ENCODE peak calls at places on chromosome 14, in six cellular contexts. One of them, this sample, is unnamed.

GRCh38 chr14:64702493-64703392 is 1.5 kb upstream of the PLEKHG3 start:
- DNase-seq in GM23338: peak; percentile 98
- DNase-seq in sigmoid colon: peak; percentile 64
- DNase-seq in breast epithelium: peak; percentile 74
- DNase-seq in GM12891: no peak
- DNase-seq in suprapubic skin: peak; percentile 72
- DNase-seq in this sample: no peak

GRCh38 chr14:35533357-35534129 is 421 bp upstream of the INSM2 start:
- DNase-seq in GM23338: peak; percentile 92
- DNase-seq in sigmoid colon: peak; percentile 64
- DNase-seq in breast epithelium: no peak
- DNase-seq in GM12891: peak; percentile 60
- DNase-seq in suprapubic skin: no peak
- DNase-seq in this sample: peak; percentile 40

GRCh38 chr14:61959348-61959747 is 197.1 kb downstream of the SNAPC1 start:
- DNase-seq in GM23338: no peak
- DNase-seq in sigmoid colon: no peak
- DNase-seq in breast epithelium: no peak
- DNase-seq in GM12891: no peak
- DNase-seq in suprapubic skin: no peak
- DNase-seq in this sample: no peak

GRCh38 chr14:81018245-81018644 is 62.8 kb downstream of the TSHR start:
- DNase-seq in GM23338: no peak
- DNase-seq in sigmoid colon: no peak
- DNase-seq in breast epithelium: no peak
- DNase-seq in GM12891: no peak
- DNase-seq in suprapubic skin: no peak
- DNase-seq in this sample: no peak

GRCh38 chr14:56952766-56953473 is 142.6 kb upstream of the OTX2 start:
- DNase-seq in GM23338: no peak
- DNase-seq in sigmoid colon: no peak
- DNase-seq in breast epithelium: no peak
- DNase-seq in GM12891: no peak
- DNase-seq in suprapubic skin: no peak
- DNase-seq in this sample: no peak

GRCh38 chr14:89284368-89285058 is 132.5 kb downstream of the FOXN3 start:
- DNase-seq in GM23338: no peak
- DNase-seq in sigmoid colon: no peak
- DNase-seq in breast epithelium: no peak
- DNase-seq in GM12891: no peak
- DNase-seq in suprapubic skin: peak; percentile 29
- DNase-seq in this sample: no peak

GRCh38 chr14:77240336-77240915 is 30.6 kb downstream of the NGB start:
- DNase-seq in GM23338: no peak
- DNase-seq in sigmoid colon: no peak
- DNase-seq in breast epithelium: no peak
- DNase-seq in GM12891: no peak
- DNase-seq in suprapubic skin: no peak
- DNase-seq in this sample: no peak

GRCh38 chr14:64074961-64075619 is 219.1 kb downstream of the ESR2 start:
- DNase-seq in GM23338: no peak
- DNase-seq in sigmoid colon: no peak
- DNase-seq in breast epithelium: no peak
- DNase-seq in GM12891: no peak
- DNase-seq in suprapubic skin: no peak
- DNase-seq in this sample: no peak

GRCh38 chr14:56145965-56146364 is 27.8 kb downstream of the PELI2 start:
- DNase-seq in GM23338: no peak
- DNase-seq in sigmoid colon: no peak
- DNase-seq in breast epithelium: no peak
- DNase-seq in GM12891: no peak
- DNase-seq in suprapubic skin: no peak
- DNase-seq in this sample: no peak

GRCh38 chr14:80955434-80955939 is at the start of gene TSHR:
- DNase-seq in GM23338: peak; percentile 58
- DNase-seq in sigmoid colon: no peak
- DNase-seq in breast epithelium: no peak
- DNase-seq in GM12891: no peak
- DNase-seq in suprapubic skin: no peak
- DNase-seq in this sample: no peak

GRCh38 chr14:101187816-101188570 is 284.5 kb upstream of the RTL1 start:
- DNase-seq in GM23338: peak; percentile 18
- DNase-seq in sigmoid colon: no peak
- DNase-seq in breast epithelium: peak; percentile 45
- DNase-seq in GM12891: no peak
- DNase-seq in suprapubic skin: no peak
- DNase-seq in this sample: no peak

GRCh38 chr14:92613008-92613658 is 99.6 kb downstream of the RIN3 start:
- DNase-seq in GM23338: peak; percentile 89
- DNase-seq in sigmoid colon: no peak
- DNase-seq in breast epithelium: no peak
- DNase-seq in GM12891: no peak
- DNase-seq in suprapubic skin: no peak
- DNase-seq in this sample: no peak

GRCh38 chr14:65833256-65833880 is 420.8 kb downstream of the FUT8 start:
- DNase-seq in GM23338: no peak
- DNase-seq in sigmoid colon: no peak
- DNase-seq in breast epithelium: no peak
- DNase-seq in GM12891: no peak
- DNase-seq in suprapubic skin: no peak
- DNase-seq in this sample: no peak

GRCh38 chr14:91872517-91873470 is 5.5 kb upstream of the TC2N start:
- DNase-seq in GM23338: no peak
- DNase-seq in sigmoid colon: peak; percentile 87
- DNase-seq in breast epithelium: peak; percentile 90
- DNase-seq in GM12891: no peak
- DNase-seq in suprapubic skin: peak; percentile 91
- DNase-seq in this sample: no peak

GRCh38 chr14:45057881-45058364 is 26.0 kb upstream of the PRPF39 start:
- DNase-seq in GM23338: no peak
- DNase-seq in sigmoid colon: no peak
- DNase-seq in breast epithelium: no peak
- DNase-seq in GM12891: no peak
- DNase-seq in suprapubic skin: no peak
- DNase-seq in this sample: no peak

GRCh38 chr14:104804481-104805325 is 3.8 kb downstream of the ZBTB42 start:
- DNase-seq in GM23338: no peak
- DNase-seq in sigmoid colon: no peak
- DNase-seq in breast epithelium: no peak
- DNase-seq in GM12891: no peak
- DNase-seq in suprapubic skin: no peak
- DNase-seq in this sample: no peak

GRCh38 chr14:104443391-104444158 is 136.0 kb upstream of the C14orf180 start:
- DNase-seq in GM23338: peak; percentile 72
- DNase-seq in sigmoid colon: no peak
- DNase-seq in breast epithelium: no peak
- DNase-seq in GM12891: no peak
- DNase-seq in suprapubic skin: peak; percentile 38
- DNase-seq in this sample: no peak

GRCh38 chr14:71168564-71168963 is 261.3 kb downstream of the PCNX1 start:
- DNase-seq in GM23338: no peak
- DNase-seq in sigmoid colon: no peak
- DNase-seq in breast epithelium: no peak
- DNase-seq in GM12891: no peak
- DNase-seq in suprapubic skin: no peak
- DNase-seq in this sample: no peak

GRCh38 chr14:102775855-102776760 is 1.1 kb upstream of the TRAF3 start:
- DNase-seq in GM23338: peak; percentile 40
- DNase-seq in sigmoid colon: no peak
- DNase-seq in breast epithelium: no peak
- DNase-seq in GM12891: no peak
- DNase-seq in suprapubic skin: no peak
- DNase-seq in this sample: no peak

GRCh38 chr14:105473033-105473676 is 1.5 kb upstream of the CRIP2 start:
- DNase-seq in GM23338: no peak
- DNase-seq in sigmoid colon: no peak
- DNase-seq in breast epithelium: no peak
- DNase-seq in GM12891: no peak
- DNase-seq in suprapubic skin: peak; percentile 79
- DNase-seq in this sample: no peak

GRCh38 chr14:101215936-101216335 is 312.4 kb upstream of the RTL1 start:
- DNase-seq in GM23338: no peak
- DNase-seq in sigmoid colon: peak; percentile 40
- DNase-seq in breast epithelium: peak; percentile 20
- DNase-seq in GM12891: no peak
- DNase-seq in suprapubic skin: peak; percentile 44
- DNase-seq in this sample: no peak

GRCh38 chr14:75165586-75166391 is 10.6 kb downstream of the TMED10 start:
- DNase-seq in GM23338: no peak
- DNase-seq in sigmoid colon: no peak
- DNase-seq in breast epithelium: no peak
- DNase-seq in GM12891: no peak
- DNase-seq in suprapubic skin: no peak
- DNase-seq in this sample: no peak

GRCh38 chr14:75254901-75255300 is 23.7 kb upstream of the FOS start:
- DNase-seq in GM23338: no peak
- DNase-seq in sigmoid colon: no peak
- DNase-seq in breast epithelium: peak; percentile 74
- DNase-seq in GM12891: no peak
- DNase-seq in suprapubic skin: no peak
- DNase-seq in this sample: no peak

GRCh38 chr14:96681826-96682225 is 115.4 kb upstream of the VRK1 start:
- DNase-seq in GM23338: no peak
- DNase-seq in sigmoid colon: no peak
- DNase-seq in breast epithelium: no peak
- DNase-seq in GM12891: no peak
- DNase-seq in suprapubic skin: no peak
- DNase-seq in this sample: no peak

GRCh38 chr14:34693228-34693939 is 21.0 kb downstream of the CFL2 start:
- DNase-seq in GM23338: peak; percentile 91
- DNase-seq in sigmoid colon: no peak
- DNase-seq in breast epithelium: no peak
- DNase-seq in GM12891: no peak
- DNase-seq in suprapubic skin: no peak
- DNase-seq in this sample: no peak

GRCh38 chr14:64746298-64747250 is 42.4 kb downstream of the PLEKHG3 start:
- DNase-seq in GM23338: no peak
- DNase-seq in sigmoid colon: no peak
- DNase-seq in breast epithelium: no peak
- DNase-seq in GM12891: no peak
- DNase-seq in suprapubic skin: no peak
- DNase-seq in this sample: no peak

GRCh38 chr14:32472081-32472480 is 143.0 kb downstream of the AKAP6 start:
- DNase-seq in GM23338: no peak
- DNase-seq in sigmoid colon: no peak
- DNase-seq in breast epithelium: no peak
- DNase-seq in GM12891: no peak
- DNase-seq in suprapubic skin: no peak
- DNase-seq in this sample: no peak
- TF ChIP-seq POLR2AphosphoS5 in GM23338: no peak
- TF ChIP-seq POLR2AphosphoS5 in sigmoid colon: no peak
- TF ChIP-seq POLR2AphosphoS5 in breast epithelium: no peak
- TF ChIP-seq POLR2AphosphoS5 in GM12891: no peak
- TF ChIP-seq POLR2AphosphoS5 in suprapubic skin: no peak
- TF ChIP-seq POLR2AphosphoS5 in this sample: no peak

DNA sequence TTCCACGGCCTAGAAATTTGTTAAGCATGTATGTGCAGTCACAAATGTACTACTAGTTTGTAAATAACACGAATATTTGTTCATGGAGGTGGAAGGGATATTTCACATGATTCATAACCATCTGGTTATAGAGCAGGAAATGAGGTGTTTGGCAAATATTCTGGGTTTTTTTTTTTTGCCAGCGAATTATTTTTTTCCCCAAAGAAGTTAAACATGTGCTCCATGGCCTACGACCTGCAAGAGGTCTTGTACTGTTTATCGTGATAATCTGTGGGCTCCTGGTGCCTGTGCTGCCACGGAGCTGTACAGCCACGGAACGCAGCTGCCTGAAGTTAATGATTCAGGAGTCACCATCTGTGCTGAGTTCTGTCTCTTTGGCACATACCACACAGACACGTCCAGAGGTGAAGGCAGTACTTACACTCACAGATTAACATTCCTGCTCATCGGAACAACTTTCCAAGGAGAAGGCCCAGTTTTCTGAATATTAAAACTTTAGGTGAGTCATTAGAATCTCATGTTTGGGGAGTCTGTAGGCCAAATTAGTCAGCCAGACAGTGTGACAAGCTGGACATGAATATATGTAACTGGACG is 156.3 kb downstream of the TMX1 start:
- DNase-seq in GM23338: no peak
- DNase-seq in sigmoid colon: peak; percentile 78
- DNase-seq in breast epithelium: no peak
- DNase-seq in GM12891: no peak
- DNase-seq in suprapubic skin: no peak
- DNase-seq in this sample: no peak
- TF ChIP-seq POLR2AphosphoS5 in GM23338: no peak
- TF ChIP-seq POLR2AphosphoS5 in sigmoid colon: peak; percentile 18
- TF ChIP-seq POLR2AphosphoS5 in breast epithelium: peak; percentile 46
- TF ChIP-seq POLR2AphosphoS5 in GM12891: no peak
- TF ChIP-seq POLR2AphosphoS5 in suprapubic skin: no peak
- TF ChIP-seq POLR2AphosphoS5 in this sample: no peak

DNA sequence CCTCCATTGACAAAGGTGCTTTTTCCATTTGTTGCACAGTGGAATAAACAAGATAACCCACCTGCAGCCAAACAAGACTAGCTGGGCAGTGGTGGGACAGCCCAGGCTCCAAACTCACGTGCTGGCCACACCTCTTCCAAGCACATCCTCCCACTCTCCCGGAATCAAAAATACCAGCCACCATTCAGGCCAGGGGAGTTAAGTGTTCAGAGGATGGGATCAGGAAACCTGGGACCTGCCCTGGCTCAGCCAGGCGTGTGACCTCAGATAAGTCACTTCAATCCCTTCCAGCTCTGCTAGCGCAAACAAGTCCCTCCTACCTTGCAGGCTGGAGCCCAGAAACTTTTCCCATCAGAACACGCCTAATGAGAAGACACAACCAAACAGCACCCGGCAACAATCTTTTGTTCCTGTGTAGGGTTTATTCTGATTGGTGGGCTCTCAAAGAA is 43.3 kb downstream of the ACTN1 start:
- DNase-seq in GM23338: no peak
- DNase-seq in sigmoid colon: peak; percentile 85
- DNase-seq in breast epithelium: no peak
- DNase-seq in GM12891: no peak
- DNase-seq in suprapubic skin: no peak
- DNase-seq in this sample: no peak
- TF ChIP-seq POLR2AphosphoS5 in GM23338: no peak
- TF ChIP-seq POLR2AphosphoS5 in sigmoid colon: peak; percentile 69
- TF ChIP-seq POLR2AphosphoS5 in breast epithelium: peak; percentile 57
- TF ChIP-seq POLR2AphosphoS5 in GM12891: no peak
- TF ChIP-seq POLR2AphosphoS5 in suprapubic skin: no peak
- TF ChIP-seq POLR2AphosphoS5 in this sample: no peak

GRCh38 chr14:99561827-99562226 is 42.2 kb downstream of the CCDC85C start:
- DNase-seq in GM23338: no peak
- DNase-seq in sigmoid colon: no peak
- DNase-seq in breast epithelium: no peak
- DNase-seq in GM12891: no peak
- DNase-seq in suprapubic skin: no peak
- DNase-seq in this sample: no peak

GRCh38 chr14:99560403-99560802 is 43.6 kb downstream of the CCDC85C start:
- DNase-seq in GM23338: no peak
- DNase-seq in sigmoid colon: no peak
- DNase-seq in breast epithelium: no peak
- DNase-seq in GM12891: no peak
- DNase-seq in suprapubic skin: no peak
- DNase-seq in this sample: no peak

GRCh38 chr14:99559286-99559990 is 44.6 kb downstream of the CCDC85C start:
- DNase-seq in GM23338: no peak
- DNase-seq in sigmoid colon: no peak
- DNase-seq in breast epithelium: no peak
- DNase-seq in GM12891: no peak
- DNase-seq in suprapubic skin: no peak
- DNase-seq in this sample: no peak

GRCh38 chr14:99562848-99563748 is 40.9 kb downstream of the CCDC85C start:
- DNase-seq in GM23338: peak; percentile 96
- DNase-seq in sigmoid colon: peak; percentile 96
- DNase-seq in breast epithelium: peak; percentile 83
- DNase-seq in GM12891: no peak
- DNase-seq in suprapubic skin: no peak
- DNase-seq in this sample: no peak

GRCh38 chr14:99560946-99561683 is 42.9 kb downstream of the CCDC85C start:
- DNase-seq in GM23338: no peak
- DNase-seq in sigmoid colon: peak; percentile 86
- DNase-seq in breast epithelium: no peak
- DNase-seq in GM12891: no peak
- DNase-seq in suprapubic skin: no peak
- DNase-seq in this sample: no peak
- TF ChIP-seq POLR2AphosphoS5 in GM23338: no peak
- TF ChIP-seq POLR2AphosphoS5 in sigmoid colon: peak; percentile 43
- TF ChIP-seq POLR2AphosphoS5 in breast epithelium: no peak
- TF ChIP-seq POLR2AphosphoS5 in GM12891: no peak
- TF ChIP-seq POLR2AphosphoS5 in suprapubic skin: no peak
- TF ChIP-seq POLR2AphosphoS5 in this sample: no peak

This sample was measured in GM12892.